ENCODE peak calls at places on chromosome 19, in seven cellular contexts. A is GM20000; T is fibroblast of pulmonary artery; M is fibroblast of lung; E is CD4-positive, alpha-beta T cell; J is neural progenitor cell; D is cardiac fibroblast. Y is an unnamed sample.

GRCh38 chr19:710767-711166 is 2.0 kb downstream of the PALM start:
- DNase-seq in A (no peak), T (no peak), M (no peak), E (no peak), J (no peak), D (no peak), Y (no peak)

GRCh38 chr19:5974721-5975387 is 3.1 kb downstream of the RANBP3 start:
- DNase-seq in A (peak), T (no peak), M (no peak), E (peak), J (no peak), D (no peak), Y (no peak)

GRCh38 chr19:16078311-16078758 is 2.0 kb downstream of the TPM4 start:
- DNase-seq in A (no peak), T (no peak), M (no peak), E (no peak), J (peak), D (peak), Y (no peak)

GRCh38 chr19:4061178-4061682 is 5.5 kb downstream of the ZBTB7A start:
- DNase-seq in A (no peak), T (no peak), M (no peak), E (no peak), J (no peak), D (peak), Y (no peak)

GRCh38 chr19:43570174-43570791 is 5.0 kb downstream of the XRCC1 start:
- DNase-seq in A (no peak), T (no peak), M (no peak), E (no peak), J (no peak), D (no peak), Y (no peak)

GRCh38 chr19:48656840-48657474 is 11.0 kb upstream of the CA11 start:
- DNase-seq in A (no peak), T (peak), M (peak), E (no peak), J (no peak), D (peak), Y (no peak)

GRCh38 chr19:30969586-30969985 is 379.6 kb downstream of the TSHZ3 start:
- DNase-seq in A (no peak), T (no peak), M (peak), E (no peak), J (no peak), D (no peak), Y (no peak)

GRCh38 chr19:38731654-38732301 is 12.5 kb downstream of the CAPN12 start:
- DNase-seq in A (no peak), T (no peak), M (no peak), E (no peak), J (no peak), D (no peak), Y (no peak)

GRCh38 chr19:22533761-22534160 is 100.4 kb upstream of the ZNF492 start:
- DNase-seq in A (no peak), T (no peak), M (no peak), E (no peak), J (no peak), D (no peak), Y (no peak)

GRCh38 chr19:47436712-47437401 is 17.5 kb upstream of the MEIS3 start:
- DNase-seq in A (peak), T (peak), M (peak), E (peak), J (peak), D (peak), Y (peak)

GRCh38 chr19:11887247-11887617 is 350 bp upstream of the ZNF69 start:
- DNase-seq in A (no peak), T (no peak), M (no peak), E (no peak), J (no peak), D (no peak), Y (no peak)

GRCh38 chr19:2274937-2275535 is 6.9 kb downstream of the PEAK3 start:
- DNase-seq in A (peak), T (peak), M (peak), E (peak), J (peak), D (peak), Y (no peak)

GRCh38 chr19:20165971-20166592 is 932 bp upstream of the ZNF486 start:
- DNase-seq in A (no peak), T (no peak), M (no peak), E (no peak), J (no peak), D (no peak), Y (no peak)

GRCh38 chr19:17468302-17469091 is 1.8 kb upstream of the SLC27A1 start:
- DNase-seq in A (no peak), T (no peak), M (no peak), E (no peak), J (peak), D (no peak), Y (no peak)

GRCh38 chr19:6270822-6271221 is 9.0 kb downstream of the MLLT1 start:
- DNase-seq in A (no peak), T (no peak), M (no peak), E (no peak), J (no peak), D (no peak), Y (no peak)

GRCh38 chr19:44752816-44753618 is 4.5 kb downstream of the BCL3 start:
- DNase-seq in A (peak), T (peak), M (peak), E (peak), J (peak), D (peak), Y (no peak)

GRCh38 chr19:5985098-5985783 is 7.3 kb upstream of the RANBP3 start:
- DNase-seq in A (no peak), T (peak), M (peak), E (no peak), J (no peak), D (peak), Y (no peak)

GRCh38 chr19:43782689-43783231 is 2.0 kb upstream of the KCNN4 start:
- DNase-seq in A (no peak), T (no peak), M (no peak), E (no peak), J (no peak), D (no peak), Y (no peak)

GRCh38 chr19:29667941-29668340 is 2.7 kb downstream of the PLEKHF1 start:
- DNase-seq in A (no peak), T (no peak), M (no peak), E (peak), J (no peak), D (no peak), Y (no peak)

GRCh38 chr19:5738423-5738822 is 18.0 kb downstream of the CATSPERD start:
- DNase-seq in A (no peak), T (peak), M (peak), E (no peak), J (no peak), D (peak), Y (no peak)

GRCh38 chr19:19627716-19628498 is at the start of gene LPAR2:
- DNase-seq in A (peak), T (no peak), M (no peak), E (peak), J (peak), D (no peak), Y (peak)

GRCh38 chr19:33302974-33303790 is 848 bp upstream of the CEBPA start:
- DNase-seq in A (peak), T (peak), M (peak), E (no peak), J (peak), D (peak), Y (peak)

GRCh38 chr19:51025401-51025800 is 1.0 kb downstream of the KLK11 start:
- DNase-seq in A (no peak), T (no peak), M (no peak), E (no peak), J (no peak), D (no peak), Y (no peak)

GRCh38 chr19:31107096-31107495 is 242.1 kb downstream of the TSHZ3 start:
- DNase-seq in A (no peak), T (no peak), M (no peak), E (no peak), J (no peak), D (no peak), Y (no peak)

GRCh38 chr19:49210901-49211451 is 53.4 kb downstream of the TRPM4 start:
- DNase-seq in A (no peak), T (no peak), M (no peak), E (no peak), J (peak), D (no peak), Y (no peak)

GRCh38 chr19:1135454-1135853 is 31.7 kb downstream of the GPX4 start:
- DNase-seq in A (no peak), T (no peak), M (no peak), E (no peak), J (no peak), D (no peak), Y (no peak)

GRCh38 chr19:21084343-21084742 is 2.3 kb downstream of the ZNF714 start:
- DNase-seq in A (no peak), T (peak), M (peak), E (no peak), J (no peak), D (peak), Y (no peak)

GRCh38 chr19:43337737-43338136 is 15.7 kb upstream of the CD177 start:
- DNase-seq in A (no peak), T (no peak), M (no peak), E (no peak), J (no peak), D (no peak), Y (no peak)

GRCh38 chr19:12629215-12629614 is 18.5 kb downstream of the ZNF791 start:
- DNase-seq in A (no peak), T (no peak), M (no peak), E (no peak), J (no peak), D (no peak), Y (no peak)

DNA sequence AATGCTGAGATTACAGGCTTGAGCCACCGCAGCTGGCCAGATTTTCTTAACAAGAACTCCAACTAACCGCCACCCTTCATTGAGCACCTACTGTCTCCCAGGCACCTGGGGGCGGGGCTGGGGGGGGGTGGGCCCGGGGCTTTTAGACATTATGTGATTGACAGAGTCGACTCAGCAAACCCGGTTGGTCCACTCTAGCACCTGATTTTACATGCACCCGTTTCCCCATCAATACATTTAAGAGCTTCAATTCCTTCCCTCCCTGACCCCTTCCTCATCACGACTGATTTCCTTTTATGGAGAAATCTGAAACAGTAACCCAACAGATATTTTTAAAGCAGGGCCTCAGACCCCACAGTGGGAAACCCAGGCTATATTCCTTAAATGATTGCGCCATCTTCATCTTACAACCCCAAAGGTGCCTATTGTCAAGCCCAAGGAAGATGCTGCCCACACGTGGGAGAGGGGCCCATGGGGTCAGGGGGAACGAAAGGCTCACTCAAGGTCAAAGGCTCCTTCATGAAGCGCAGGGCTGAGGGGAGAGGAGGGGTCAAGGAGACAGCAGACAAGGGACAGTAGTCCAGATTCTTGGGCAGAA is 1.8 kb downstream of the INSR start:
- DNase-seq in A (peak), T (no peak), M (no peak), E (no peak), J (no peak), D (no peak), Y (no peak)
- TF ChIP-seq CTCF in A (no peak), T (no peak), M (no peak), E (no peak), J (no peak), D (no peak), Y (no peak)

DNA sequence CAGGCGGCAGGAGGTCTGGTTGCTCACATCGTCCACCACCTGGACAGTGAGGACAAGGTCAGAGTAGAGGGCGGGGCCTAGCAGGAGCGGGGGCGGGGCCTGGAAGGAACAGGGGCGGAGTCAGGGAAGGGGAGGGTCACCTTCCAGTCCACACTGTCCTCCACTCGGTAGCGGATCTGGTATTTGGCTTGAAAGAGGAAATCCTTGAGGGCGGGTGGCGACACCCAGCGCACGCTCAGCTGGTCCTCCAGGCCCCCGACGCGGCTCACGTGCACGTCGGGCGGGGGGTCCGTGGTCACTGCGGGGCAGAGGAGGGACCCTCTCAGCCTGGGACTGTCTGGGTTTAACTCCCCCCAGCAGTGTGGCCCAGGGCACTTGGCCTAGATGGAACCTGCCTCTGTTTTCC is 8.2 kb downstream of the REX1BD start:
- DNase-seq in A (peak), T (peak), M (peak), E (no peak), J (peak), D (peak), Y (no peak)
- TF ChIP-seq CTCF in A (no peak), T (no peak), M (no peak), E (no peak), J (no peak), D (no peak), Y (no peak)

DNA sequence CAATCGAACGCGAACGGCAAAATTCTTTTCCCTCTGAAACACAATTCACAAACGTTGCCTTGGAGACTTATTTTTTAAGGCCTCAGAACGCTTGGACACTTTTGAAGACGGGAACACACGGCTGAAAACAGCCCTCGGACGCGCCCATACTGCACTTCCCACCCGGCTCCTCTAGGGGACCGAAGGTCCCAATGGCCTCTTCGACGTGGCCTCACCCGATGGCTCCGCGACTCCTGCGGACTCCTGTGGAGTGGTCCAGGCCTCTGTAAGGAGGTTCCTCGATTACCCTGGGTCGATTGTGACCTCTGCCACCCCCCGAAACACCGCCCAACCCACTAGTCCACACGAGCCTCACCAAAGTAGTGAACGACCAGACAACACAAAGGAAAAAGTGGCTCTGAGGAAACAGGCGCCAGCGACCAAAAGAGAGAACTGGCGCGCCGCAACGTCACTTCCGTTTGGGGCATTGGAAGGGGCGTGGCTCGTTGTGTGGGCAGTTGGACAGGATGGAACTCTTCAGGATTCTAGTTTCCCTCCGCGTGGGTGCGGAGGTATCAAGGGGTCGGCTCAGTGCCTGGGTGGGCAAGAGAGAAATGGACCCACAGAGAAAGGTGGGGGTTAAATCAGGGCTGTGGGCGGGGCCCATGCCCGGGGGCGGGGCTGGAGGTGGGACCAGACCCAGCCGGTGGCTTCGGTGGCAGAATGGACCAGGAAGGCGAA is at the start of gene ZNF560:
- DNase-seq in A (no peak), T (peak), M (peak), E (no peak), J (no peak), D (peak), Y (no peak)
- TF ChIP-seq CTCF in A (no peak), T (peak), M (peak), E (no peak), J (peak), D (peak), Y (no peak)

GRCh38 chr19:35861640-35862160 is 5.0 kb downstream of the KIRREL2 start:
- DNase-seq in A (no peak), T (no peak), M (no peak), E (no peak), J (peak), D (no peak), Y (no peak)
- TF ChIP-seq CTCF in A (no peak), T (no peak), M (no peak), E (no peak), J (no peak), D (no peak), Y (no peak)

DNA sequence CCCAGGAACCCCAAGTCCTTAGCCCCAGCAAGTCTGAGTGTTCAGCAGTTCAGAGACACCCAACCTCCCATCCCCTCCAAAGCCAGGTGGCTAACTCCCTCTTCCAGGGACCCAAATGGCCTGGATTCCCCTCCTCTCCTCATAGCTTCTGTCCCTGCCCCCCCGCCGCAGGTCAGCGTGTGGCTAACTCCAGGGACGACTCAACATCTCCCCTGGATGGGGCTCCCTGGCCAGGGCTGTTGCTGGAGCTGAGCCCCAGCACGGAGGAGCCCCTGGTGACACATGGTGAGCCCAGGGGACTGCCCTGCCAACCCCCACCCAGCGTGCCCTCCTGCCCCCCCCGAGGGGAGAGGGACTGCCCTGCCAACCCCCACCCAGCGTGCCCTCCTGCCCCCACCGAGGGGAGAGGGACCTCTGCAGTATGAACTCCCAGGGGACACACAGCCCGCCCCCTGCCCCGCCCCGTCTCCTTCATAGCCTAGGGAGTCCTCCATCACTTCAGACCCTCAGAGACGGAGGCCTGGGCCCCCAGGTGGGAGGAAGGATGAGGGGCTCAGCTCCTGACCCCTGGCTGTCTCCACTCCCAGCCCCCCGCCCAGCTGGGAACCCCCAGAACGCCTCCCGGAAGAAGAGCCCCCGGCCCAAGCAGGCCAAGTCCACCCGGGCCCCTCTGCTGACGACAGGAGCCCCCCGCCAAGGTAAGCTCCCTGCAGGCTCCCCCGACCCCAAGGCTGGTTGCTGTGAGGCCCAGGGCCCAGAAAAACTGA is 1.7 kb downstream of the SSC5D start:
- DNase-seq in A (peak), T (no peak), M (no peak), E (no peak), J (no peak), D (no peak), Y (no peak)
- TF ChIP-seq CTCF in A (no peak), T (no peak), M (no peak), E (no peak), J (no peak), D (no peak), Y (no peak)

Y was measured in progenitor cell of endocrine pancreas.